ENCODE peak calls at places on chromosomes 11 and 22, in eight cellular contexts. C is activated T-helper 1 cell treated with anti-CD3 and anti-CD28 coated beads, Interleukin-2, amount 50 U/mL, for 16 hours; P is activated CD4-positive, alpha-beta T cell treated with anti-CD3 and anti-CD28 coated beads, Interleukin-2, amount 10 ng/mL, durations not matched to agents 24 days and 14 days; H is cardiac muscle cell; X is fibroblast of the aortic adventitia; N is ecto neural progenitor cell; T is hepatic stellate cell; Y is activated effector memory CD4-positive, alpha-beta T cell treated with anti-CD3 and anti-CD28 coated beads, Interleukin-2, amount 50 U/mL, for 16 hours. D is an unnamed sample.

GRCh38 chr11:109972181-109972715 is 120.9 kb upstream of the ZC3H12C start:
- DNase-seq in C (no peak), P (no peak), H (peak), X (no peak), N (no peak), T (peak), Y (no peak), D (no peak)

GRCh38 chr11:69818243-69819108 is 740 bp downstream of the FGF3 start:
- DNase-seq in C (no peak), P (no peak), H (no peak), X (no peak), N (no peak), T (no peak), Y (no peak), D (no peak)

GRCh38 chr22:48782817-48783511 is 1044.7 kb downstream of the BRD1 start:
- DNase-seq in C (no peak), P (peak), H (no peak), X (no peak), N (peak), T (no peak), Y (peak), D (no peak)

GRCh38 chr11:68314886-68315580 is 2.6 kb downstream of the LRP5 start:
- DNase-seq in C (no peak), P (no peak), H (peak), X (no peak), N (no peak), T (no peak), Y (no peak), D (no peak)

GRCh38 chr11:45252134-45252856 is 33.8 kb downstream of the SYT13 start:
- DNase-seq in C (no peak), P (peak), H (peak), X (no peak), N (peak), T (peak), Y (peak), D (no peak)

GRCh38 chr22:28015056-28015445 is 96.0 kb upstream of the PITPNB start:
- DNase-seq in C (no peak), P (no peak), H (no peak), X (no peak), N (no peak), T (no peak), Y (no peak), D (no peak)

GRCh38 chr22:42734406-42734805 is 13.7 kb upstream of the A4GALT start:
- DNase-seq in C (no peak), P (no peak), H (no peak), X (no peak), N (no peak), T (no peak), Y (no peak), D (no peak)

GRCh38 chr22:46003271-46004091 is 26.5 kb upstream of the WNT7B start:
- DNase-seq in C (no peak), P (no peak), H (no peak), X (no peak), N (no peak), T (peak), Y (no peak), D (no peak)

GRCh38 chr11:24496728-24497396 is at the start of gene LUZP2:
- DNase-seq in C (no peak), P (no peak), H (peak), X (peak), N (peak), T (peak), Y (no peak), D (no peak)

GRCh38 chr11:34051349-34052035 is at the start of gene CAPRIN1:
- DNase-seq in C (peak), P (peak), H (peak), X (peak), N (peak), T (peak), Y (peak), D (peak)

GRCh38 chr11:61855939-61856730 is 28.0 kb downstream of the FADS2 start:
- DNase-seq in C (no peak), P (no peak), H (no peak), X (no peak), N (no peak), T (no peak), Y (no peak), D (no peak)

GRCh38 chr11:9316334-9316733 is 1.9 kb upstream of the TMEM41B start:
- DNase-seq in C (no peak), P (no peak), H (no peak), X (no peak), N (no peak), T (no peak), Y (no peak), D (no peak)

GRCh38 chr11:45754261-45754709 is 50.7 kb upstream of the SLC35C1 start:
- DNase-seq in C (no peak), P (no peak), H (peak), X (peak), N (no peak), T (peak), Y (no peak), D (no peak)

GRCh38 chr11:60753309-60753708 is 3.4 kb upstream of the MS4A15 start:
- DNase-seq in C (no peak), P (no peak), H (no peak), X (no peak), N (no peak), T (no peak), Y (no peak), D (no peak)

GRCh38 chr11:11569936-11570491 is 51.8 kb downstream of the GALNT18 start:
- DNase-seq in C (no peak), P (no peak), H (no peak), X (peak), N (no peak), T (no peak), Y (no peak), D (no peak)

GRCh38 chr22:34866501-34867171 is 199.3 kb upstream of the ISX start:
- DNase-seq in C (no peak), P (no peak), H (peak), X (peak), N (no peak), T (no peak), Y (no peak), D (no peak)

GRCh38 chr11:35852056-35852455 is 91.8 kb upstream of the LDLRAD3 start:
- DNase-seq in C (no peak), P (no peak), H (no peak), X (peak), N (no peak), T (no peak), Y (no peak), D (peak)

GRCh38 chr11:67435727-67436458 is 1.6 kb downstream of the PTPRCAP start:
- DNase-seq in C (no peak), P (no peak), H (no peak), X (no peak), N (no peak), T (no peak), Y (no peak), D (no peak)

GRCh38 chr11:122267602-122268001 is 151.6 kb upstream of the BLID start:
- DNase-seq in C (no peak), P (no peak), H (peak), X (peak), N (no peak), T (peak), Y (no peak), D (peak)

GRCh38 chr22:19224557-19224956 is 46.0 kb upstream of the SLC25A1 start:
- DNase-seq in C (no peak), P (no peak), H (no peak), X (no peak), N (no peak), T (no peak), Y (no peak), D (no peak)

GRCh38 chr11:35141034-35141433 is 2.1 kb downstream of the CD44 start:
- DNase-seq in C (no peak), P (peak), H (peak), X (no peak), N (no peak), T (no peak), Y (no peak), D (no peak)

GRCh38 chr22:47888807-47889206 is 1126.4 kb downstream of the TBC1D22A start:
- DNase-seq in C (no peak), P (no peak), H (no peak), X (no peak), N (no peak), T (no peak), Y (no peak), D (no peak)

GRCh38 chr11:86018249-86018648 is 50.6 kb downstream of the PICALM start:
- DNase-seq in C (no peak), P (no peak), H (no peak), X (no peak), N (no peak), T (no peak), Y (no peak), D (no peak)

GRCh38 chr11:61445535-61445934 is 15.6 kb downstream of the SDHAF2 start:
- DNase-seq in C (no peak), P (no peak), H (no peak), X (no peak), N (no peak), T (no peak), Y (no peak), D (no peak)

GRCh38 chr22:22935546-22936157 is 48.0 kb downstream of the IGLL5 start:
- DNase-seq in C (no peak), P (no peak), H (no peak), X (no peak), N (no peak), T (no peak), Y (no peak), D (no peak)

GRCh38 chr22:41197808-41198585 is 7.1 kb upstream of the L3MBTL2 start:
- DNase-seq in C (peak), P (peak), H (peak), X (peak), N (no peak), T (no peak), Y (peak), D (no peak)

GRCh38 chr11:34890812-34891211 is 25.4 kb downstream of the APIP start:
- DNase-seq in C (no peak), P (peak), H (peak), X (peak), N (no peak), T (peak), Y (no peak), D (no peak)

GRCh38 chr11:3835100-3835485 is 5.7 kb downstream of the RHOG start:
- DNase-seq in C (no peak), P (no peak), H (no peak), X (no peak), N (no peak), T (no peak), Y (no peak), D (peak)